ENCODE peak calls at places on chromosomes 5 and 9, in five cellular contexts. Z, W, O, C and X are unnamed samples.

GRCh38 chr5:179377421-179378115 is 32.3 kb upstream of the ADAMTS2 start:
- DNase-seq in Z (no peak), W (no peak), O (no peak), C (no peak), X (no peak)

GRCh38 chr9:109241931-109242330 is 74.9 kb upstream of the FRRS1L start:
- DNase-seq in Z (no peak), W (no peak), O (no peak), C (no peak), X (no peak)

GRCh38 chr5:68381060-68381459 is 165.5 kb downstream of the PIK3R1 start:
- DNase-seq in Z (no peak), W (no peak), O (no peak), C (no peak), X (no peak)

GRCh38 chr9:6128030-6128429 is 87.6 kb upstream of the IL33 start:
- DNase-seq in Z (no peak), W (no peak), O (no peak), C (no peak), X (no peak)

GRCh38 chr5:156529902-156530301 is 202.9 kb downstream of the SGCD start:
- DNase-seq in Z (no peak), W (no peak), O (no peak), C (no peak), X (no peak)

GRCh38 chr9:132182609-132183073 is 20.8 kb downstream of the NTNG2 start:
- DNase-seq in Z (no peak), W (no peak), O (no peak), C (no peak), X (no peak)

GRCh38 chr9:126488881-126489404 is 124.8 kb upstream of the LMX1B start:
- DNase-seq in Z (no peak), W (no peak), O (no peak), C (no peak), X (no peak)

GRCh38 chr9:129412814-129413536 is 207.9 kb downstream of the C9orf50 start:
- DNase-seq in Z (no peak), W (peak), O (no peak), C (peak), X (no peak)

GRCh38 chr5:121182788-121183490 is 668.7 kb upstream of the FTMT start:
- DNase-seq in Z (no peak), W (no peak), O (no peak), C (no peak), X (no peak)

GRCh38 chr9:125438506-125439433 is 177.1 kb downstream of the GAPVD1 start:
- DNase-seq in Z (no peak), W (no peak), O (no peak), C (no peak), X (no peak)

GRCh38 chr5:125719681-125720676 is 703.2 kb upstream of the GRAMD2B start:
- DNase-seq in Z (no peak), W (no peak), O (no peak), C (no peak), X (no peak)

GRCh38 chr5:61999371-61999770 is 306.6 kb upstream of the KIF2A start:
- DNase-seq in Z (no peak), W (no peak), O (no peak), C (no peak), X (no peak)

GRCh38 chr9:75890541-75891276 is at the start of gene PCSK5:
- DNase-seq in Z (peak), W (peak), O (peak), C (peak), X (peak)

GRCh38 chr5:115850771-115851416 is 9.2 kb downstream of the AP3S1 start:
- DNase-seq in Z (no peak), W (no peak), O (no peak), C (no peak), X (no peak)

GRCh38 chr5:137217599-137218200 is 281.4 kb downstream of the SPOCK1 start:
- DNase-seq in Z (no peak), W (no peak), O (no peak), C (no peak), X (no peak)

GRCh38 chr9:126701820-126702500 is 88.2 kb downstream of the LMX1B start:
- DNase-seq in Z (no peak), W (no peak), O (no peak), C (no peak), X (no peak)

GRCh38 chr9:3916984-3917383 is 382.9 kb downstream of the GLIS3 start:
- DNase-seq in Z (no peak), W (no peak), O (no peak), C (no peak), X (no peak)

GRCh38 chr5:99900302-99900811 is 634.8 kb upstream of the FAM174A start:
- DNase-seq in Z (no peak), W (no peak), O (no peak), C (no peak), X (no peak)

GRCh38 chr9:34413229-34413852 is 36.6 kb upstream of the MYORG start:
- DNase-seq in Z (no peak), W (peak), O (peak), C (no peak), X (no peak)

GRCh38 chr9:114227288-114228033 is 72.1 kb downstream of the COL27A1 start:
- DNase-seq in Z (no peak), W (no peak), O (no peak), C (no peak), X (no peak)

GRCh38 chr5:13567819-13568218 is 376.7 kb downstream of the DNAH5 start:
- DNase-seq in Z (no peak), W (no peak), O (no peak), C (no peak), X (peak)

GRCh38 chr5:41122459-41122858 is 51.3 kb upstream of the MROH2B start:
- DNase-seq in Z (no peak), W (no peak), O (peak), C (no peak), X (no peak)

GRCh38 chr5:157072508-157072907 is 13.6 kb upstream of the HAVCR1 start:
- DNase-seq in Z (no peak), W (no peak), O (no peak), C (no peak), X (no peak)

GRCh38 chr5:102778478-102778877 is 23.4 kb downstream of the PAM start:
- DNase-seq in Z (no peak), W (no peak), O (no peak), C (no peak), X (no peak)

GRCh38 chr5:135385576-135385975 is 13.5 kb downstream of the MACROH2A1 start:
- DNase-seq in Z (no peak), W (no peak), O (no peak), C (no peak), X (no peak)

GRCh38 chr5:135887881-135888614 is 7.6 kb downstream of the IL9 start:
- DNase-seq in Z (no peak), W (no peak), O (peak), C (no peak), X (no peak)

GRCh38 chr9:257957-258356 is 43.3 kb downstream of the DOCK8 start:
- DNase-seq in Z (no peak), W (no peak), O (no peak), C (no peak), X (no peak)

GRCh38 chr5:174176511-174176910 is 131.0 kb downstream of the NSG2 start:
- DNase-seq in Z (no peak), W (no peak), O (no peak), C (no peak), X (no peak)

GRCh38 chr5:115168829-115169391 is 798 bp downstream of the TRIM36 start:
- DNase-seq in Z (no peak), W (no peak), O (peak), C (no peak), X (no peak)

GRCh38 chr5:173858675-173859121 is 29.5 kb upstream of the CPEB4 start:
- DNase-seq in Z (no peak), W (no peak), O (no peak), C (no peak), X (no peak)

GRCh38 chr5:109304323-109304722 is 105.5 kb downstream of the PJA2 start:
- DNase-seq in Z (no peak), W (no peak), O (no peak), C (no peak), X (no peak)

GRCh38 chr9:128419061-128419925 is 1.4 kb upstream of the CERCAM start:
- DNase-seq in Z (no peak), W (no peak), O (no peak), C (no peak), X (no peak)